ENCODE peak calls at places on chromosomes 3 and 15, in five cellular contexts. One of them, this sample, is unnamed.

GRCh38 chr15:67480741-67481140 is 40.2 kb upstream of the C15orf61 start:
- DNase-seq in tibial nerve: no peak
- DNase-seq in astrocyte of the spinal cord: no peak
- DNase-seq in hepatocyte: no peak
- DNase-seq in PC-3: no peak
- DNase-seq in this sample: no peak

GRCh38 chr3:97658670-97659285 is 105.8 kb upstream of the ARL6 start:
- DNase-seq in PC-3: peak
- DNase-seq in hepatocyte: peak
- DNase-seq in tibial nerve: no peak
- DNase-seq in astrocyte of the spinal cord: peak
- DNase-seq in this sample: no peak

GRCh38 chr15:31131853-31132375 is 30.4 kb upstream of the TRPM1 start:
- DNase-seq in PC-3: no peak
- DNase-seq in hepatocyte: no peak
- DNase-seq in tibial nerve: no peak
- DNase-seq in astrocyte of the spinal cord: no peak
- DNase-seq in this sample: no peak

GRCh38 chr3:156456771-156457224 is 98.1 kb downstream of the SSR3 start:
- DNase-seq in tibial nerve: no peak
- DNase-seq in astrocyte of the spinal cord: peak
- DNase-seq in PC-3: peak
- DNase-seq in hepatocyte: peak
- DNase-seq in this sample: peak

GRCh38 chr3:156751461-156752025 is 74.6 kb upstream of the LEKR1 start:
- DNase-seq in astrocyte of the spinal cord: peak
- DNase-seq in hepatocyte: peak
- DNase-seq in tibial nerve: peak
- DNase-seq in PC-3: no peak
- DNase-seq in this sample: peak

GRCh38 chr15:101560722-101561583 is 71.4 kb upstream of the PCSK6 start:
- DNase-seq in hepatocyte: no peak
- DNase-seq in PC-3: no peak
- DNase-seq in astrocyte of the spinal cord: no peak
- DNase-seq in tibial nerve: no peak
- DNase-seq in this sample: no peak

GRCh38 chr3:3133490-3133889 is 6.8 kb downstream of the TRNT1 start:
- DNase-seq in PC-3: no peak
- DNase-seq in astrocyte of the spinal cord: no peak
- DNase-seq in tibial nerve: no peak
- DNase-seq in hepatocyte: no peak
- DNase-seq in this sample: no peak

GRCh38 chr3:170709046-170709445 is 123.2 kb upstream of the SLC7A14 start:
- DNase-seq in hepatocyte: peak
- DNase-seq in PC-3: peak
- DNase-seq in astrocyte of the spinal cord: no peak
- DNase-seq in tibial nerve: no peak
- DNase-seq in this sample: peak

GRCh38 chr3:50577348-50577747 is 8.0 kb downstream of the HEMK1 start:
- DNase-seq in astrocyte of the spinal cord: no peak
- DNase-seq in PC-3: no peak
- DNase-seq in hepatocyte: no peak
- DNase-seq in tibial nerve: no peak
- DNase-seq in this sample: no peak

GRCh38 chr15:69185706-69186105 is 25.3 kb downstream of the GLCE start:
- DNase-seq in tibial nerve: no peak
- DNase-seq in astrocyte of the spinal cord: no peak
- DNase-seq in hepatocyte: no peak
- DNase-seq in PC-3: no peak
- DNase-seq in this sample: no peak

GRCh38 chr3:99269606-99270355 is 368.3 kb upstream of the DCBLD2 start:
- DNase-seq in tibial nerve: no peak
- DNase-seq in hepatocyte: no peak
- DNase-seq in PC-3: no peak
- DNase-seq in astrocyte of the spinal cord: no peak
- DNase-seq in this sample: no peak

GRCh38 chr15:83166830-83167229 is 40.8 kb downstream of the HDGFL3 start:
- DNase-seq in PC-3: no peak
- DNase-seq in tibial nerve: no peak
- DNase-seq in astrocyte of the spinal cord: no peak
- DNase-seq in hepatocyte: no peak
- DNase-seq in this sample: no peak

GRCh38 chr15:45796433-45796832 is 161.6 kb downstream of the SQOR start:
- DNase-seq in hepatocyte: no peak
- DNase-seq in astrocyte of the spinal cord: no peak
- DNase-seq in tibial nerve: no peak
- DNase-seq in PC-3: no peak
- DNase-seq in this sample: no peak

GRCh38 chr3:134762016-134762415 is 33.0 kb upstream of the EPHB1 start:
- DNase-seq in tibial nerve: no peak
- DNase-seq in hepatocyte: no peak
- DNase-seq in astrocyte of the spinal cord: no peak
- DNase-seq in PC-3: no peak
- DNase-seq in this sample: no peak

GRCh38 chr15:84603630-84604379 is 3.0 kb downstream of the ZSCAN2 start:
- DNase-seq in astrocyte of the spinal cord: no peak
- DNase-seq in hepatocyte: no peak
- DNase-seq in PC-3: no peak
- DNase-seq in tibial nerve: no peak
- DNase-seq in this sample: no peak

GRCh38 chr3:135117977-135118376 is 322.9 kb downstream of the EPHB1 start:
- DNase-seq in tibial nerve: no peak
- DNase-seq in PC-3: no peak
- DNase-seq in astrocyte of the spinal cord: no peak
- DNase-seq in hepatocyte: no peak
- DNase-seq in this sample: no peak

GRCh38 chr3:150170843-150171513 is 200.3 kb upstream of the PFN2 start:
- DNase-seq in astrocyte of the spinal cord: no peak
- DNase-seq in hepatocyte: no peak
- DNase-seq in tibial nerve: no peak
- DNase-seq in PC-3: no peak
- DNase-seq in this sample: no peak

GRCh38 chr3:128794067-128794768 is 68.2 kb downstream of the RAB7A start:
- DNase-seq in PC-3: peak
- DNase-seq in tibial nerve: no peak
- DNase-seq in hepatocyte: peak
- DNase-seq in astrocyte of the spinal cord: peak
- DNase-seq in this sample: peak

GRCh38 chr3:105798381-105798934 is 70.4 kb downstream of the CBLB start:
- DNase-seq in tibial nerve: no peak
- DNase-seq in astrocyte of the spinal cord: no peak
- DNase-seq in PC-3: no peak
- DNase-seq in hepatocyte: no peak
- DNase-seq in this sample: no peak

GRCh38 chr15:41011055-41011815 is 58.0 kb downstream of the CHAC1 start:
- DNase-seq in tibial nerve: no peak
- DNase-seq in hepatocyte: no peak
- DNase-seq in astrocyte of the spinal cord: no peak
- DNase-seq in PC-3: no peak
- DNase-seq in this sample: no peak

GRCh38 chr3:43417133-43417532 is 130.8 kb downstream of the SNRK start:
- DNase-seq in tibial nerve: no peak
- DNase-seq in PC-3: no peak
- DNase-seq in hepatocyte: no peak
- DNase-seq in astrocyte of the spinal cord: no peak
- DNase-seq in this sample: no peak

GRCh38 chr3:68699541-68699940 is 232.8 kb downstream of the TAFA4 start:
- DNase-seq in tibial nerve: no peak
- DNase-seq in PC-3: no peak
- DNase-seq in hepatocyte: no peak
- DNase-seq in astrocyte of the spinal cord: no peak
- DNase-seq in this sample: no peak

GRCh38 chr3:18556503-18556902 is 131.4 kb upstream of the SATB1 start:
- DNase-seq in PC-3: peak
- DNase-seq in tibial nerve: no peak
- DNase-seq in hepatocyte: no peak
- DNase-seq in astrocyte of the spinal cord: peak
- DNase-seq in this sample: no peak

DNA sequence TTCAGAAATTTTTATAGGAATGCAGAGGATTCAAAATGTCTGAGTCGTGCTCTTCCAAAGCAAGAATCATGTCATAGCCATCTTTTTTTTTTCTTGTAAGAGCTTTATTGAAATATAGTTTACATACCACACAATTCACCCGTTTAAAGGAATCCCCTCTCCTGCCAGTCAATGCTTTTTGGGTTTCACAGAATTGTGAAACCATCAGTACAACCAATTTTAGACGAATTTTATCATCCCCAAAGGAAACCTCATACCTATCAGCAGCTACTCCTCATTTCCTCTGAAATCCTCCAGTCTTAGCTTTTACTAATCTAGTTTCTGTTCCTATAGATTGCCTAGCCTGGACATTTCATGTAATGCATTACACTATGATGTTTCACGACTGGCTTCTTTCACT is 39.6 kb downstream of the ADIPOQ start:
- DNase-seq in tibial nerve: no peak
- DNase-seq in PC-3: no peak
- DNase-seq in astrocyte of the spinal cord: no peak
- DNase-seq in hepatocyte: no peak
- DNase-seq in this sample: no peak
- TF ChIP-seq CTCF in tibial nerve: no peak
- TF ChIP-seq CTCF in PC-3: no peak
- TF ChIP-seq CTCF in astrocyte of the spinal cord: no peak
- TF ChIP-seq CTCF in hepatocyte: no peak
- TF ChIP-seq CTCF in this sample: no peak

DNA sequence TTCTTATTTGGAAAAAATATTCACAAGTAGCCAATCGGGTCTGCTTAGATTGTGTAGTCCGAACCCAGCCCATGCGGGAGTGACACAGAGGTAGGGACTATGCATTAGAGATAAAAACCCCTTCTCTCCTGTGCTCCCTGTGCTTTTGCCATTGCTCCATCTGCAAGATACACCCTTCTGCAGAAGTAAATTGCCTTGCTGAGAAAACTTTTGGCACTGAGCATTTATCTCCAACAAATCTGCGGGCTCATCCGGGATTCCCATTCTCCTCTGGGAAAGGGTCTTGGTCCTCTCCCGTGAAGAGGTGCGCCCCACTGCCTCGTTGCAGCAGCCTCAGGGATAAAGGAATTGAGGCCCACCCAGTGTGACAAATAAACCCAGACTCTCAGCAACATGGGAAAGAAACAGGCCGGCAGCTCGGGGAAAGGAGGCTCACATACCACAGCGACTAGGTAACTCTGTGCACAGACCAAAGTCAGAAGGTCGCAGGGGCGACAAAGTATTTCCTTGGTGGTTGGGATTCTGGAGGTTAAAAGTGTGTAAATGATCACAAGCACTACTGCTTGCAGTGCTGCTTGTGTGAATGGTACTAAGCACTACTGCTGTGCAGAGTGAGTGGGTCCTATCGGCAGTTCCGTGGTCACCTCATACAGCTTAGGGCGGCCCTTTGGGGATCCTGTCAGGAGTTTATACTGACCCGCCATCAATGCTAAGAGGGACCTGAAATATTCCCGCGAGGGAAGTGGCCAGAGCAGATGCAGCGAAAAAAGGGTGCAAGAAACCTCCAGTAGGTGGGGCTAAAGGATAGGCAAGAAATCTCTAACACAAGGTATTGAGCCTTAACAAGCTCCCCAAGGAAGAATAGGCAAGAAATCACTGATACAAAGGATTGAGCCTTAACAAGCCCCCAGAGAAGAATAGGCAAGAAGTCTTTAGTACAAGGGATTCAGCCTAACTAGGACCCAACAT is 54.3 kb downstream of the GSK3B start:
- DNase-seq in tibial nerve: no peak
- DNase-seq in PC-3: peak
- DNase-seq in astrocyte of the spinal cord: no peak
- DNase-seq in hepatocyte: peak
- DNase-seq in this sample: no peak
- H3K4me3 ChIP-seq in tibial nerve: no peak
- H3K4me3 ChIP-seq in PC-3: no peak
- H3K4me3 ChIP-seq in astrocyte of the spinal cord: no peak
- H3K4me3 ChIP-seq in hepatocyte: no peak
- H3K4me3 ChIP-seq in this sample: no peak

DNA sequence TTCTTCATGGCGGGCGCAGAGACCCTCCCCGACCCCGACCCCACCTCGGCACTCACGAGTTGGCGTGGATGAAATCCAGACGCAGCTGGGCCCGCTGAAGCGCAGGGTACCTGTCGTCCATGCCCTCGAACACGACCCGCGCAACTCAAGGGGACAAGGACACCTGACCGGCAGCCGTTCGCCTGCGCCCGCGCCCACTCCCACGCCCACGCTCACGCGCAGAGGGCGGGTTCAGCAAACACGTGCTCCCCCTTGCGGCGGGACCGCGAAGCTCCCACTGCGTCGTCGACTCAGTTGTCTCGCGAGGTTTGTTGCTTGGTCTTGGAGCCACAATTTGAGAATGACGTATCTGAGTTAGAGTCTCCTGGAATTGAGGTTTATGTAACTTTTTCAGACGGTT is at the start of gene MORC1:
- DNase-seq in tibial nerve: no peak
- DNase-seq in PC-3: no peak
- DNase-seq in hepatocyte: no peak
- DNase-seq in astrocyte of the spinal cord: no peak
- DNase-seq in this sample: no peak
- TF ChIP-seq CTCF in tibial nerve: no peak
- TF ChIP-seq CTCF in PC-3: no peak
- TF ChIP-seq CTCF in hepatocyte: no peak
- TF ChIP-seq CTCF in astrocyte of the spinal cord: no peak
- TF ChIP-seq CTCF in this sample: no peak

GRCh38 chr3:107240183-107241091 is 136.8 kb upstream of the CCDC54 start:
- DNase-seq in PC-3: peak
- DNase-seq in hepatocyte: peak
- DNase-seq in astrocyte of the spinal cord: peak
- DNase-seq in tibial nerve: peak
- DNase-seq in this sample: peak

GRCh38 chr3:107241217-107241616 is 136.0 kb upstream of the CCDC54 start:
- DNase-seq in PC-3: peak
- DNase-seq in hepatocyte: peak
- DNase-seq in astrocyte of the spinal cord: peak
- DNase-seq in tibial nerve: no peak
- DNase-seq in this sample: no peak

GRCh38 chr3:107238787-107239186 is 138.5 kb upstream of the CCDC54 start:
- DNase-seq in PC-3: no peak
- DNase-seq in astrocyte of the spinal cord: no peak
- DNase-seq in tibial nerve: no peak
- DNase-seq in hepatocyte: no peak
- DNase-seq in this sample: no peak

GRCh38 chr3:107242579-107242978 is 134.7 kb upstream of the CCDC54 start:
- DNase-seq in tibial nerve: no peak
- DNase-seq in astrocyte of the spinal cord: no peak
- DNase-seq in PC-3: peak
- DNase-seq in hepatocyte: no peak
- DNase-seq in this sample: no peak

DNA sequence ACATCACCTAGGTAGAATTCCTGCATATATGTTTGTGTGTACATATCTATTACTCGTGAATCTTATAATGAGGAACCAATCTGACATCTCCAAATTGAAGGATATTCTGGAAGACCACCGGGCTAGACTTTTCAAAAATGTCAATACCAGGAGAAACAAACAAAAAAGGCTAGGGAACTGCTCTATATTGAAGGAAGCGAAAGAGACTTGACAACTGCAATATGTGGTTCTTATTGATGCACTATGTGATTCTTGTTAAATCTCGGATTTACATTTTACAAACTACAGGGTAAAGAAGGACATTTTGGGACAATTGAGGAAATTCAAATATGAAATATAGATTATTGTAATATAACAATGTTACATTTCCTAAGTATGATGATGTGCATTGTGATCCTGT is 137.5 kb upstream of the CCDC54 start:
- DNase-seq in astrocyte of the spinal cord: no peak
- DNase-seq in hepatocyte: no peak
- DNase-seq in tibial nerve: no peak
- DNase-seq in PC-3: no peak
- DNase-seq in this sample: no peak
- H3K4me3 ChIP-seq in astrocyte of the spinal cord: peak
- H3K4me3 ChIP-seq in hepatocyte: peak
- H3K4me3 ChIP-seq in tibial nerve: peak
- H3K4me3 ChIP-seq in PC-3: peak
- H3K4me3 ChIP-seq in this sample: no peak

GRCh38 chr3:137692803-137693431 is 71.2 kb upstream of the SOX14 start:
- DNase-seq in PC-3: peak
- DNase-seq in tibial nerve: no peak
- DNase-seq in astrocyte of the spinal cord: no peak
- DNase-seq in hepatocyte: peak
- DNase-seq in this sample: no peak
- TF ChIP-seq CTCF in PC-3: peak
- TF ChIP-seq CTCF in tibial nerve: no peak
- TF ChIP-seq CTCF in astrocyte of the spinal cord: no peak
- TF ChIP-seq CTCF in hepatocyte: peak
- TF ChIP-seq CTCF in this sample: no peak